ENCODE peak calls at places on chromosomes 6 and 20, in four cellular contexts. A is naive thymus-derived CD4-positive, alpha-beta T cell; F is left ventricle myocardium inferior; H is colonic mucosa. R is an unnamed sample. For H3K4me1 and H3K36me3, the result is how much of the 10 kb centered on the place peaks cover.

GRCh38 chr6:113732384-113732966 is 124.7 kb upstream of the MARCKS start:
- DNase-seq in A (no peak), F (peak), H (peak), R (no peak)

GRCh38 chr6:91868539-91869202 is 1281.8 kb upstream of the MAP3K7 start:
- DNase-seq in A (no peak), F (no peak), H (no peak), R (no peak)

GRCh38 chr6:74657033-74657432 is 548.8 kb downstream of the COL12A1 start:
- DNase-seq in A (no peak), F (no peak), H (no peak), R (no peak)

GRCh38 chr6:157751547-157752200 is 71.4 kb upstream of the SNX9 start:
- DNase-seq in H (no peak), A (no peak), F (no peak), R (no peak)

GRCh38 chr6:98579941-98580340 is 254.4 kb upstream of the POU3F2 start:
- DNase-seq in A (no peak), F (no peak), H (no peak), R (no peak)

GRCh38 chr6:159679091-159680077 is 13.7 kb downstream of the SOD2 start:
- DNase-seq in F (no peak), H (no peak), A (no peak), R (no peak)

GRCh38 chr6:168314948-168315347 is 4.6 kb downstream of the DACT2 start:
- DNase-seq in F (no peak), H (no peak), A (no peak), R (no peak)

GRCh38 chr6:41696788-41697187 is 38.6 kb downstream of the TFEB start:
- DNase-seq in A (no peak), H (no peak), F (no peak), R (no peak)

GRCh38 chr20:22577515-22578220 is 6.7 kb downstream of the FOXA2 start:
- DNase-seq in F (no peak), H (peak), A (no peak), R (no peak)

GRCh38 chr20:21303061-21303871 is at the start of gene XRN2:
- DNase-seq in H (peak), A (peak), F (peak), R (peak)

GRCh38 chr6:124962617-124963415 is 579 bp downstream of the RNF217 start:
- DNase-seq in A (no peak), F (peak), H (peak), R (no peak)

GRCh38 chr20:46304361-46304760 is 3.9 kb downstream of the CDH22 start:
- DNase-seq in H (no peak), F (no peak), A (no peak), R (no peak)

GRCh38 chr6:151916680-151917164 is 109.2 kb downstream of the ESR1 start:
- DNase-seq in H (no peak), A (no peak), F (no peak), R (no peak)

GRCh38 chr6:47679507-47679906 is 18.9 kb upstream of the ADGRF4 start:
- DNase-seq in A (no peak), H (no peak), F (no peak), R (no peak)

GRCh38 chr20:58228484-58229197 is at the start of gene ANKRD60:
- DNase-seq in F (no peak), A (peak), H (no peak), R (no peak)

GRCh38 chr6:16358531-16359138 is 120.2 kb downstream of the GMPR start:
- DNase-seq in A (no peak), H (peak), F (no peak), R (no peak)

GRCh38 chr6:162046324-162046723 is 681.2 kb downstream of the PRKN start:
- DNase-seq in H (no peak), A (no peak), F (no peak), R (no peak)

GRCh38 chr6:29887819-29888581 is 54.3 kb upstream of the HLA-A start:
- DNase-seq in A (peak), H (peak), F (peak), R (peak)

GRCh38 chr6:84767591-84768201 is 3.3 kb upstream of the TBX18 start:
- DNase-seq in A (no peak), H (no peak), F (no peak), R (no peak)

GRCh38 chr6:105135056-105135455 is 44.8 kb downstream of the POPDC3 start:
- DNase-seq in A (no peak), H (no peak), F (no peak), R (no peak)

GRCh38 chr6:46234700-46235099 is 63.9 kb upstream of the ENPP5 start:
- DNase-seq in H (no peak), A (no peak), F (no peak), R (no peak)

GRCh38 chr6:91185072-91185471 is 598.2 kb upstream of the MAP3K7 start:
- DNase-seq in H (no peak), A (no peak), F (no peak), R (no peak)

GRCh38 chr6:154392561-154392960 is 36.0 kb upstream of the IPCEF1 start:
- DNase-seq in F (no peak), H (no peak), A (no peak), R (no peak)

GRCh38 chr6:108764580-108764950 is 83.7 kb upstream of the ARMC2 start:
- DNase-seq in H (no peak), F (no peak), A (no peak), R (no peak)

GRCh38 chr6:52976591-52977035 is 18.5 kb downstream of the GSTA4 start:
- DNase-seq in F (no peak), H (no peak), A (no peak), R (no peak)

GRCh38 chr6:165621950-165622349 is 41.1 kb downstream of the PDE10A start:
- DNase-seq in F (no peak), H (no peak), A (no peak), R (no peak)

GRCh38 chr20:60431349-60431748 is 473.1 kb downstream of the CDH26 start:
- DNase-seq in H (no peak), A (no peak), F (no peak), R (no peak)

GRCh38 chr6:85464260-85464644 is 14.4 kb downstream of the NT5E start:
- DNase-seq in F (no peak), A (no peak), H (no peak), R (no peak)

GRCh38 chr6:133205304-133205703 is 35.9 kb upstream of the EYA4 start:
- DNase-seq in A (no peak), F (no peak), H (no peak), R (no peak)

GRCh38 chr20:3808141-3808479 is 12.0 kb downstream of the CDC25B start:
- DNase-seq in H (peak), A (no peak), F (peak), R (no peak)

GRCh38 chr20:35318502-35319157 is 26.4 kb upstream of the FAM83C start:
- DNase-seq in A (no peak), H (peak), F (no peak), R (no peak)

GRCh38 chr6:12335131-12335527 is 45.0 kb downstream of the EDN1 start:
- DNase-seq in A (no peak), H (no peak), F (no peak), R (no peak)

GRCh38 chr6:51398064-51398740 is 579.5 kb downstream of the TFAP2B start:
- DNase-seq in F (no peak), H (no peak), A (no peak), R (no peak)

GRCh38 chr6:148952147-148953041 is 205.6 kb downstream of the UST start:
- DNase-seq in H (no peak), A (no peak), F (no peak), R (no peak)

DNA sequence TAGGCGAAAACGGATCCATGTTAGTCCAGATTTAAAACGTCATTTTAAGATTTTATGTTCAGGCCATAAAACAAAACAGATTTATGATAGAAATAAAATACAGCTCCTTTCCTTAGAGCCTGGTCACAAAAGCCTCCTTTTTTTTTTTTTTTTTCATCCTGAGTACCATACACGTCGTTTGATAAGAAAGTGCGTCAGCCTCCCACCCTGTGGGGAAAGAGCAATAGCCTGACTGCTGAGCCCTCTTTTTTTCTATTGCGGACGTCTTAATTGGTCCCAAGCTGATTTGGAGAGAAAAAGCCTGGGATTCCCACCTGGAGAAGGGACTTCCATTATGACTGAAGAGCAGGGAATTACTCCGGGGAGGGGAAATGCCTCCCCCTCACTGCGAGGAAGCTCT is 519.3 kb upstream of the NOX3 start:
- DNase-seq in A (no peak), H (no peak), F (no peak), R (no peak)
- H3K4me1 ChIP-seq in A (under half), H (under half), F (under half), R (under half)

GRCh38 chr6:34142599-34142998 is 3.3 kb downstream of the GRM4 start:
- DNase-seq in F (no peak), A (no peak), H (no peak), R (no peak)
- H3K27ac ChIP-seq in F (no peak), A (no peak), H (no peak), R (no peak)

GRCh38 chr20:34283844-34284243 is 19.3 kb downstream of the AHCY start:
- DNase-seq in A (no peak), H (no peak), F (no peak), R (no peak)
- H3K36me3 ChIP-seq in A (under half), H (under half), F (half or more), R (under half)

DNA sequence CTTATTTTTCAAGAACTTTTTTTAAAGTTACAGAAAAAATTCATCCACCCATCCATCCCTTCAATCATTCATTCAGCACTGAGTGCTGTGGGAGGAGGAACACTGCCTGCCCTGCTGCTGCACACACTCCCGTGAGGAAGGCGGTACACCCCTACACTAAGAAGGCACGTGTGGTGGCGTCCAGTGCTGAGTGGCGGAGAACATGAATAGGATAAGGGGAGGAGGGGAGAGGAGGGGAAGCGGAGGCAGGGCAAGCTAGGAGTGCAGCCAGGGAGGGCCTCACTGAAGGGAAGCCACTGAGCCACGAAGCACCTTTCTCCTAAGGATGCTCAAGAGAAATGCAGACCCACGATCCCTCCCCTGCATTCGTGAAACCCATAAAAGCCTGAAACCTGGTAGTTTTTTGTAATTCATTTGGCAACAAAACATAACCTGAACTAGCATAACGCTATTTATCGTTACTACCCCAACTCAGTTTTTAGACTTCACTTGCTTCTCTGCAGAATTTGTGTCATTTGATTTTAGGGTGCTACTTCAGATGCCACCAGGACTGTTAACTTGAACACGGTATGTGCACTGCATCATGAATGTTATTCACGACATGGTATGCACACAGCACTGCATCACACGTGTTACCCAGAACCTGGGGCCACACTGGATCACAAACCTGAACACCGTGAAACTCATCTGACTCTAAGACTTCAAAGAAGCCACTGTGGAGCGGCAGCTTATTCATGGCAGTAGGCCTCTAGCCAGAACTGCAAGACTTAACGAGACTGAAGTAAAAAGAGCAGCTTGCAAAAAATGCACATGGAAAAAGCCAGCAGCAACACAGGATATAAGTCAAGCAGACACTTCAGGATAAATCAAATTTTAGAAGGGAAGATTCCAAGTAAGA is 3.5 kb downstream of the RNASET2 start:
- DNase-seq in H (no peak), A (peak), F (no peak), R (peak)
- H3K4me1 ChIP-seq in H (under half), A (under half), F (under half), R (half or more)

DNA sequence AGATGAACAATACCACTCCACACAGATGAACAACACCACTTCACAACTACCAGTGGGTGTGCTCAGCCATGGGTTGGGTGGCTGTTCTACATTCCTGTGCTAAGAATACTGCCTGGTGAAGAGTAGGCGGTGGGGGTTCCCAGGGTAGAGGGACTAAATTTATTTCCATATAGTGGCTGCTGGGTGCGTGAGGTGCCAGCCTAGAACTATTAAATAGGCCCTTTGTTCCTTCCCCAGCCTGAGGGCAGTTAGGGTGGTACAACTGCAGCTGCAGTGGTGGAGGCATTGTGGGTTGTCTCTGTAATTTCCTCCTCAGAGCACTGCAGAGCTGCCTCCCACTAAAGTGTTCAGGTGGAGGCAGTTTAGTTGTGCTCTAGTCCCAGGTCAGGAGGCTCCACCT is 618.4 kb downstream of the MMUT start:
- DNase-seq in F (no peak), H (no peak), A (no peak), R (no peak)
- H3K27ac ChIP-seq in F (no peak), H (no peak), A (no peak), R (no peak)

DNA sequence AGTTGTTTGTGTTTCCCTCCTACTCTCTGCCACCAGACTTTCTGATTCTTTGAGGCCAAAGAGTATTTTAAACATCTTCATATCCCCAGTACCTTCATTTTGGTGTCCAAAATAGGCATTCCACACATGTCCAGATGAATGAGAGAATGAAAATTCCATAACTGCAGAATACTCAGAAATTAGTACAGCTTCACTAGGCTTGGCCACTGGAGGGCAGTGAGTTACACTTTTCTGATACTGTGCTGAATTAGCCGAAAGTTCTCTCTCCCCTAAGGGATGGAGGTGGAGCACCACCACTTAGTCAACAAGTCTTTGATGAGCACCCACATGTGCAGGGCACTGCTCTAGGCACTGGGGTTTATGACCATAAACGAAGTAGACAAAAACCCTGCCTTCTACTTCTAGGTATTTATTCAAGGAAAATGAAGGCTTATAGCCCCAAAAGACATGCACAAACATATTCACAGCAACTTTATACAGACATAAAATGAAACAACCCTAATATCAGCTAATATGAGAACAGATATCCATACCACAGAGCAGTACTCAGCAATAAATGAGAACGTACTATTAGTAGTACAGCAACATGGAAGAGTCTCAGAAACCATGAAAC is 46.1 kb upstream of the TMEM217 start:
- DNase-seq in F (no peak), H (no peak), A (no peak), R (no peak)
- H3K36me3 ChIP-seq in F (under half), H (under half), A (under half), R (under half)

GRCh38 chr6:31173406-31173805 is 2.9 kb upstream of the POU5F1 start:
- DNase-seq in F (no peak), H (no peak), A (no peak), R (no peak)
- H3K4me1 ChIP-seq in F (under half), H (under half), A (under half), R (under half)

GRCh38 chr20:18213002-18213401 is 75.3 kb upstream of the ZNF133 start:
- DNase-seq in A (no peak), F (no peak), H (no peak), R (no peak)
- H3K27ac ChIP-seq in A (no peak), F (no peak), H (no peak), R (no peak)

R was measured in CD4-positive, CD25-positive, alpha-beta regulatory T cell.